ENCODE peak calls at places on chromosome 17, in four cellular contexts. M is Kasumi-1; I is stimulated activated CD4-positive, alpha-beta T cell treated with anti-CD3 and anti-CD28 coated beads, Interleukin-4, amount 100 ng/mL, for 4 hours; F is right atrium auricular region. A is an unnamed sample.

GRCh38 chr17:79778504-79779087 is 648 bp downstream of the CBX2 start:
- DNase-seq in M (peak; percentile 67), I (no peak), F (no peak), A (peak; percentile 70)

GRCh38 chr17:14330492-14330920 is 29.6 kb downstream of the HS3ST3B1 start:
- DNase-seq in M (no peak), I (no peak), F (no peak), A (no peak)

GRCh38 chr17:79619636-79620206 is 8.9 kb upstream of the RBFOX3 start:
- DNase-seq in M (no peak), I (no peak), F (no peak), A (peak; percentile 48)

GRCh38 chr17:28904800-28905199 is 1.9 kb upstream of the DHRS13 start:
- DNase-seq in M (no peak), I (no peak), F (no peak), A (no peak)

GRCh38 chr17:61816538-61816937 is 46.8 kb downstream of the BRIP1 start:
- DNase-seq in M (peak; percentile 87), I (no peak), F (no peak), A (no peak)

GRCh38 chr17:17730250-17730935 is 49.1 kb downstream of the RAI1 start:
- DNase-seq in M (no peak), I (no peak), F (no peak), A (no peak)

GRCh38 chr17:62892870-62893338 is 73.1 kb upstream of the TANC2 start:
- DNase-seq in M (peak; percentile 99), I (no peak), F (peak; percentile 76), A (peak; percentile 72)

GRCh38 chr17:48587276-48588073 is 2.6 kb downstream of the HOXB3 start:
- DNase-seq in M (no peak), I (no peak), F (no peak), A (peak; percentile 25)

GRCh38 chr17:80105762-80106161 is 4.4 kb downstream of the GAA start:
- DNase-seq in M (no peak), I (no peak), F (no peak), A (peak; percentile 62)

GRCh38 chr17:47239663-47240374 is 13.8 kb upstream of the ITGB3 start:
- DNase-seq in M (peak; percentile 81), I (no peak), F (peak; percentile 96), A (no peak)

GRCh38 chr17:76727745-76728456 is 1.3 kb downstream of the METTL23 start:
- DNase-seq in M (peak; percentile 51), I (no peak), F (no peak), A (no peak)

GRCh38 chr17:30278032-30278431 is 13.7 kb downstream of the BLMH start:
- DNase-seq in M (peak; percentile 63), I (no peak), F (no peak), A (no peak)

GRCh38 chr17:61065263-61065773 is 334.3 kb upstream of the TBX2 start:
- DNase-seq in M (no peak), I (no peak), F (no peak), A (no peak)

GRCh38 chr17:67372751-67373150 is 4.3 kb upstream of the PITPNC1 start:
- DNase-seq in M (no peak), I (no peak), F (no peak), A (no peak)

GRCh38 chr17:51901242-51901641 is 257.3 kb downstream of the CA10 start:
- DNase-seq in M (no peak), I (no peak), F (no peak), A (no peak)

GRCh38 chr17:36036240-36036639 is 18.5 kb upstream of the CCL23 start:
- DNase-seq in M (peak; percentile 62), I (no peak), F (no peak), A (no peak)

GRCh38 chr17:65914784-65915342 is 277.1 kb downstream of the CEP112 start:
- DNase-seq in M (no peak), I (no peak), F (no peak), A (no peak)

GRCh38 chr17:29140631-29141483 is 39.3 kb downstream of the MYO18A start:
- DNase-seq in M (peak; percentile 84), I (no peak), F (no peak), A (no peak)

GRCh38 chr17:65975878-65976277 is 216.1 kb downstream of the CEP112 start:
- DNase-seq in M (peak; percentile 82), I (no peak), F (no peak), A (no peak)

GRCh38 chr17:40558651-40559015 is 6.6 kb downstream of the CCR7 start:
- DNase-seq in M (no peak), I (no peak), F (no peak), A (no peak)

GRCh38 chr17:51640108-51640622 is 379.8 kb downstream of the UTP18 start:
- DNase-seq in M (peak; percentile 51), I (peak; percentile 2), F (no peak), A (no peak)

GRCh38 chr17:64441772-64442549 is 7.0 kb upstream of the MILR1 start:
- DNase-seq in M (peak; percentile 99), I (peak; percentile 6), F (no peak), A (no peak)

GRCh38 chr17:81460856-81461460 is 51.6 kb downstream of the ACTG1 start:
- DNase-seq in M (peak; percentile 86), I (no peak), F (no peak), A (no peak)

GRCh38 chr17:7213895-7214299 is 5.7 kb downstream of the DLG4 start:
- DNase-seq in M (peak; percentile 46), I (no peak), F (peak; percentile 77), A (no peak)

GRCh38 chr17:14582996-14583395 is 282.1 kb downstream of the HS3ST3B1 start:
- DNase-seq in M (no peak), I (no peak), F (no peak), A (no peak)

GRCh38 chr17:81651692-81652091 is 4.7 kb downstream of the PDE6G start:
- DNase-seq in M (no peak), I (no peak), F (no peak), A (no peak)

GRCh38 chr17:37772982-37773381 is 28.1 kb upstream of the HNF1B start:
- DNase-seq in M (no peak), I (no peak), F (no peak), A (no peak)

GRCh38 chr17:75778861-75779249 is 5.8 kb upstream of the UNK start:
- DNase-seq in M (peak; percentile 82), I (no peak), F (no peak), A (no peak)

GRCh38 chr17:82791532-82791931 is 39.7 kb downstream of the TBCD start:
- DNase-seq in M (no peak), I (no peak), F (no peak), A (no peak)

GRCh38 chr17:78844301-78845005 is 3.8 kb upstream of the USP36 start:
- DNase-seq in M (no peak), I (no peak), F (no peak), A (no peak)

GRCh38 chr17:17084941-17085340 is 42.7 kb downstream of the MPRIP start:
- DNase-seq in M (no peak), I (no peak), F (no peak), A (peak; percentile 15)

GRCh38 chr17:49512296-49513043 is 17.4 kb downstream of the NGFR start:
- DNase-seq in M (no peak), I (no peak), F (no peak), A (no peak)

GRCh38 chr17:20927586-20927985 is 115.2 kb downstream of the USP22 start:
- DNase-seq in M (no peak), I (no peak), F (no peak), A (no peak)